ENCODE peak calls at places on chromosomes 2 and 18, in ten cellular contexts. B is lower leg skin, S is fibroblast of mammary gland, W is cardiac fibroblast, X is mucosa of descending colon, N is Panc1, E is K562, G is AG09309, T is foreskin fibroblast, F is HFF-Myc. V is an unnamed sample.

GRCh38 chr2:129061079-129061785 is 742.6 kb upstream of the HS6ST1 start:
- DNase-seq in B (no peak), S (no peak), W (peak), X (no peak), N (no peak), E (no peak), G (no peak), T (no peak), F (no peak), V (no peak)

GRCh38 chr2:209613941-209614340 is 157.7 kb upstream of the UNC80 start:
- DNase-seq in B (no peak), S (no peak), W (no peak), X (no peak), N (no peak), E (no peak), G (no peak), T (no peak), F (no peak), V (no peak)

GRCh38 chr2:46873632-46874068 is 42.0 kb downstream of the MCFD2 start:
- DNase-seq in B (peak), S (peak), W (peak), X (peak), N (peak), E (peak), G (peak), T (peak), F (peak), V (peak)

GRCh38 chr2:101762451-101763171 is 65.1 kb downstream of the MAP4K4 start:
- DNase-seq in B (no peak), S (no peak), W (no peak), X (no peak), N (no peak), E (no peak), G (no peak), T (no peak), F (no peak), V (no peak)

GRCh38 chr2:46119453-46119852 is 177.8 kb upstream of the EPAS1 start:
- DNase-seq in B (no peak), S (peak), W (peak), X (no peak), N (no peak), E (no peak), G (peak), T (peak), F (no peak), V (no peak)

GRCh38 chr18:903703-904102 is 968 bp upstream of the ADCYAP1 start:
- DNase-seq in B (no peak), S (peak), W (peak), X (no peak), N (no peak), E (peak), G (no peak), T (peak), F (peak), V (peak)

GRCh38 chr2:234482807-234483206 is 14.1 kb downstream of the ARL4C start:
- DNase-seq in B (no peak), S (no peak), W (no peak), X (no peak), N (no peak), E (no peak), G (no peak), T (no peak), F (no peak), V (no peak)

GRCh38 chr2:144694456-144694855 is 174.5 kb upstream of the ZEB2 start:
- DNase-seq in B (no peak), S (no peak), W (no peak), X (no peak), N (no peak), E (no peak), G (no peak), T (no peak), F (no peak), V (no peak)

GRCh38 chr2:86044614-86045013 is 61.1 kb downstream of the POLR1A start:
- DNase-seq in B (no peak), S (no peak), W (no peak), X (no peak), N (no peak), E (no peak), G (no peak), T (no peak), F (no peak), V (no peak)

GRCh38 chr2:120675460-120676130 is 60.1 kb upstream of the GLI2 start:
- DNase-seq in B (peak), S (peak), W (peak), X (no peak), N (no peak), E (peak), G (no peak), T (peak), F (no peak), V (no peak)

GRCh38 chr2:134461511-134461910 is 207.6 kb downstream of the MGAT5 start:
- DNase-seq in B (no peak), S (no peak), W (peak), X (no peak), N (no peak), E (no peak), G (no peak), T (peak), F (peak), V (no peak)

GRCh38 chr2:121640380-121641326 is 8.6 kb downstream of the CLASP1 start:
- DNase-seq in B (no peak), S (no peak), W (no peak), X (no peak), N (no peak), E (peak), G (no peak), T (no peak), F (no peak), V (no peak)

GRCh38 chr2:95669441-95669994 is 77.7 kb downstream of the TRIM43 start:
- DNase-seq in B (no peak), S (peak), W (peak), X (no peak), N (no peak), E (no peak), G (no peak), T (peak), F (no peak), V (no peak)

GRCh38 chr2:69149631-69150215 is 136.7 kb downstream of the ANTXR1 start:
- DNase-seq in B (no peak), S (peak), W (peak), X (no peak), N (no peak), E (no peak), G (peak), T (peak), F (no peak), V (no peak)

GRCh38 chr2:104965900-104966299 is 72.0 kb upstream of the MRPS9 start:
- DNase-seq in B (no peak), S (no peak), W (no peak), X (no peak), N (no peak), E (no peak), G (no peak), T (no peak), F (no peak), V (no peak)

GRCh38 chr2:165016772-165017411 is 61.6 kb upstream of the SLC38A11 start:
- DNase-seq in B (no peak), S (peak), W (peak), X (no peak), N (peak), E (no peak), G (peak), T (peak), F (no peak), V (no peak)

GRCh38 chr2:171158036-171158789 is 2.5 kb downstream of the TLK1 start:
- DNase-seq in B (no peak), S (no peak), W (no peak), X (no peak), N (no peak), E (peak), G (no peak), T (no peak), F (no peak), V (no peak)

GRCh38 chr18:400466-400865 is 100.0 kb downstream of the COLEC12 start:
- DNase-seq in B (peak), S (peak), W (peak), X (no peak), N (no peak), E (no peak), G (peak), T (peak), F (no peak), V (no peak)

GRCh38 chr2:191150451-191151314 is at the start of gene STAT4:
- DNase-seq in B (no peak), S (peak), W (peak), X (peak), N (no peak), E (no peak), G (no peak), T (peak), F (no peak), V (peak)

GRCh38 chr2:121472465-121472993 is 58.2 kb upstream of the RNU4ATAC start:
- DNase-seq in B (no peak), S (no peak), W (no peak), X (no peak), N (no peak), E (no peak), G (no peak), T (no peak), F (no peak), V (no peak)

GRCh38 chr18:70390366-70391090 is 101.7 kb downstream of the SOCS6 start:
- DNase-seq in B (no peak), S (peak), W (peak), X (no peak), N (no peak), E (no peak), G (no peak), T (peak), F (no peak), V (no peak)

GRCh38 chr2:134202361-134202760 is 51.5 kb upstream of the MGAT5 start:
- DNase-seq in B (no peak), S (no peak), W (no peak), X (no peak), N (no peak), E (no peak), G (no peak), T (peak), F (no peak), V (no peak)

GRCh38 chr2:47744074-47744473 is 38.9 kb upstream of the MSH6 start:
- DNase-seq in B (no peak), S (no peak), W (no peak), X (no peak), N (no peak), E (no peak), G (no peak), T (no peak), F (no peak), V (no peak)

GRCh38 chr2:234368861-234369261 is 128.0 kb downstream of the ARL4C start:
- DNase-seq in B (peak), S (peak), W (peak), X (peak), N (peak), E (no peak), G (no peak), T (peak), F (no peak), V (no peak)

DNA sequence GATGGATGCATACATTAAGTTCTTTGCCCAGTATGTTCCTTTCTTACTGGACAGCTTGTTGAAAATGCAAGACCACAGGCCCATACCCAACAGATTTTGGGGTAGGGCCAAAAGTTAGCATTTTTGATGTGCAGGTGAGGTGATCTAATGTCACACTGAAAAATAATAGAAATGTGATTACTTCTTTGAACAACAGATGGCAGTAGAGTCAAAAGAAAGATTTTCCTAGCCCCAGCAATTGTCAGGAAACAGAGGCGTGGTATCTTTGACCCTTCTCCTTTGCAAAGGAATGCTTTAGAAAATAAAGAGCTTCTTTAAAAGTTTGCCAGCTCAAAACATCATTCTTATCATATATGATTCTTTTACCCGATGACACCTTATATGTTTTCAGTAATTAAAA is 343.6 kb upstream of the SYT4 start:
- DNase-seq in B (no peak), S (peak), W (peak), X (no peak), N (no peak), E (no peak), G (no peak), T (peak), F (peak), V (no peak)
- TF ChIP-seq CTCF in B (no peak), S (peak), W (peak), X (peak), N (peak), E (peak), G (peak), T (peak), F (peak), V (peak)

DNA sequence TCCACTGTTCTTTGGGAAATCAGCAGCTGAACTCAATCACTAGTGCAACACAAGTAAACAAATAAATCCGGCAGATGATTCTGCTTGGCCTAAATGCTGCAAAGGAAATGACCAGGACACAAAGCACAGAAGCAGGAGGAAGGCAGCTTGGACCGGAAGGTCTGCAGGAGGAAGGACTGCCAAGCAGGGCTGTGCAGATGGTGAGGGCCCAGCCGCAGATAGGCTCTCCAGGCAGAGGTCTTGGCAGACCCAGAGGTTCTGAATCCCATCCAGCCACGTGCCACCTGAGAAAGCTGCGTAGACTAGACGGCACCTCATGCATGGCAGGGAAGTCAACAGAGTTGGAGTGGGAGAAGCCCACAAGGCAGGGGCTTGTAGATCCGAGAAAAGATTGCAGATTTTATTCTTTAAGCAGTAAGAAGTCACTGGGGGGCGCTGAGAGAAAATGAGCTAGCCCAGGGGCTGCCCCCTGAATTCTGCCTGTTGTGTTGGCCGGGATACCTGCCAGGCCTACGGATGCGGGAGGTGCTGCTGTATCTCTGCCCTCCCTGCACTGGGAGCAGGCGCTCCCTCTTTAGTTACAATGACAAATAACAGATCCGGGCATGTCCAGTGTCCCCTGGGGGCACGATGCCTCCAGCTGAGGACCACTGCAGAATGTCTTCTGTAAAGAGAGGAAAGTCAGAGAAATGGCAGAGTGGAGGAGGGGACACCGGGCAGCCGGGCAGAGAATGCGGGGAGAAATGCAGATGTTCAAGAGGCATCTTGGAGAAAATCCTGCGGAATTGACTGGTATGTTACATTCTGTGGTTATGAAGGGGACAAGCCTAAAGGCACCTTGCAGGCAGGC is 153.5 kb downstream of the PXDN start:
- DNase-seq in B (no peak), S (no peak), W (peak), X (no peak), N (no peak), E (no peak), G (no peak), T (no peak), F (no peak), V (peak)
- TF ChIP-seq CTCF in B (no peak), S (no peak), W (no peak), X (no peak), N (peak), E (no peak), G (no peak), T (no peak), F (no peak), V (no peak)

GRCh38 chr18:13374096-13374467 is 155.5 kb downstream of the LDLRAD4 start:
- DNase-seq in B (no peak), S (no peak), W (no peak), X (no peak), N (no peak), E (no peak), G (no peak), T (no peak), F (no peak), V (peak)

GRCh38 chr18:13376298-13376840 is 157.8 kb downstream of the LDLRAD4 start:
- DNase-seq in B (no peak), S (no peak), W (no peak), X (no peak), N (no peak), E (no peak), G (no peak), T (no peak), F (no peak), V (no peak)

GRCh38 chr18:13376841-13377351 is 158.3 kb downstream of the LDLRAD4 start:
- DNase-seq in B (no peak), S (no peak), W (no peak), X (no peak), N (no peak), E (no peak), G (no peak), T (no peak), F (no peak), V (no peak)

GRCh38 chr18:13374468-13375301 is 156.1 kb downstream of the LDLRAD4 start:
- DNase-seq in B (no peak), S (no peak), W (peak), X (no peak), N (no peak), E (no peak), G (no peak), T (no peak), F (no peak), V (no peak)

GRCh38 chr18:13375302-13376255 is 157.0 kb downstream of the LDLRAD4 start:
- DNase-seq in B (peak), S (peak), W (peak), X (peak), N (peak), E (no peak), G (peak), T (peak), F (peak), V (peak)
- TF ChIP-seq CTCF in B (no peak), S (no peak), W (no peak), X (no peak), N (no peak), E (no peak), G (peak), T (no peak), F (no peak), V (no peak)

DNA sequence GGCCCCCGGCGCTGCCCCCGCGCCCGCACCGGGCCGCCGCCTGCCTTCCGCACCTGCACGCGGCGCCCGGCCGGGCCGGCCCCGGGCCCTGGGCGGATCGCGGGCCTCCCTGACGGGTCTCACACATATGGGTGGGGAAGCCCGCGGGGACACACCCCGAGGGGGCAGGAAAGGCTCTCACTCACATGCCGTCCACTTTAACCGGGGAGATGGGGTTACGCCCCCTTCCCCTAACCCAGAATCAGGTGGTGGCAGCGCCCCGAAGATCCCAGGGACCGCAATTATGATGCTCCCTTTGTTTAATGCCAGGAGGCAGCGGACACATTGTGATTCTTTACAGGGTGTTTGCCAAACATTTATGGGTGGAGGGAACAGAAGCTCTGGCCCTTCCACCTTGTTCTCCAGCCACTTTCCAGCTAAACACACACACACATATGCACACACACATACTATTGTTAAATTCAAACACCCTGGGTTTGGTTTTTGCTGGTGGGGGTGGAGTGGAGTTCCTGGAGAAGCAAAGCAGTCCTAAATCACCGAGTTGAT is 433 bp upstream of the ANKRD44 start:
- DNase-seq in B (peak), S (no peak), W (no peak), X (no peak), N (no peak), E (no peak), G (no peak), T (peak), F (no peak), V (no peak)
- TF ChIP-seq CTCF in B (no peak), S (no peak), W (no peak), X (no peak), N (peak), E (no peak), G (no peak), T (no peak), F (no peak), V (no peak)

GRCh38 chr2:178208817-178209216 is 14.5 kb downstream of the OSBPL6 start:
- DNase-seq in B (no peak), S (peak), W (peak), X (no peak), N (no peak), E (no peak), G (no peak), T (peak), F (no peak), V (no peak)
- TF ChIP-seq CTCF in B (no peak), S (peak), W (peak), X (no peak), N (peak), E (peak), G (peak), T (peak), F (peak), V (peak)

GRCh38 chr2:42931147-42931817 is 138.9 kb upstream of the HAAO start:
- DNase-seq in B (no peak), S (peak), W (no peak), X (no peak), N (no peak), E (no peak), G (no peak), T (peak), F (no peak), V (no peak)
- TF ChIP-seq CTCF in B (no peak), S (peak), W (peak), X (no peak), N (no peak), E (peak), G (peak), T (peak), F (peak), V (no peak)

GRCh38 chr2:113892004-113892740 is 2.3 kb downstream of the ACTR3 start:
- DNase-seq in B (no peak), S (no peak), W (no peak), X (no peak), N (no peak), E (no peak), G (no peak), T (no peak), F (no peak), V (no peak)

GRCh38 chr2:113888641-113889470 is 1.0 kb upstream of the ACTR3 start:
- DNase-seq in B (no peak), S (no peak), W (no peak), X (peak), N (no peak), E (no peak), G (no peak), T (no peak), F (no peak), V (peak)

GRCh38 chr2:113889471-113890252 is at the start of gene ACTR3:
- DNase-seq in B (peak), S (peak), W (peak), X (peak), N (peak), E (peak), G (peak), T (peak), F (peak), V (peak)

GRCh38 chr2:113891265-113891959 is 1.5 kb downstream of the ACTR3 start:
- DNase-seq in B (no peak), S (no peak), W (peak), X (no peak), N (no peak), E (no peak), G (no peak), T (no peak), F (no peak), V (no peak)

DNA sequence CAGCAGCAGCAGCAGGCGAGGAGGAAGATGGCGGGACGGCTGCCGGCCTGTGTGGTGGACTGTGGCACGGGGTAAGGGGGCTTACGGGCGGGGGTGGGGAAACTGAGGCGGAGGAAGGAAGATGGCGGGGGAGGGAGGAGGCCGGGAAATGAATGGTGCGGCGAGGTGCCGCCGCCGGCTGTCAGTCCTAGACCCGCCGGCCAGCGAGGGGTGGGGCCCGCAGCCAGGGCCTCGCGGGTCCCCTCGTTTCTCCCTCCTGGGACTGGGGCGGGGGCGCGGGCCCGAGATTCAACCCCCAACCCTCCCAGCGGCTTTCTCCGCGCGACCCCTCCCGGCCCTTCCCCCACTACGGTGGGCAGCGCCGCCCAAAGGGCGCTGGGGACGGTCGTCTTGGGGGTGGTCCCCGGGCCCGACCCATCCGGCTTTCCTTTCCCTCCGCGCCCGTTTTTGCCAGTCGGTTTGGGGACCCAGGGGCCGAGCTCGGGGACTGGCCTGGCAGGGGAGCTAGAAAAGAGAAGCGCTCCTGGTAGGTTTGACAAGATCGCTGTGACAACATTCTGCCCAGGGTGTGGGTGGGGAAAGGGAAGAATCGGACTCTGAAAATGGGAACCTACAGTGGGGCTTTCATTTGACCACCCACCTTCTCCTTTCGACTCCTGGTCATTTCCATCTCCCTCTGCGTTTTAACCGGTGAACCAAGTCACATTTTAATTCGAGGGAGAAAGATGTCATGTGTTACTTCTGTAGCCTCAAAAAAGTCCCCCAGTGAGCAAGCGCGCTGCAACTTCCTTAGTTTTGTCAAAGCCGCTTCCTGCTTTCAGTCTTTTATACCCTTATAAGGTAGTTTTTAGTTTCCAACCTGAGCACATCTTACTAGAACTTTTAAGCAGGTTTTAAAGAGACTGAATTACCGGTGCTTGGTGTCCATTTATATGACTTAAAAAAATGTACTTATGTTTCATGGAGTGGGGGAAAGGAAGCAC is 655 bp downstream of the ACTR3 start:
- DNase-seq in B (peak), S (peak), W (peak), X (peak), N (no peak), E (peak), G (no peak), T (peak), F (no peak), V (peak)
- TF ChIP-seq CTCF in B (no peak), S (no peak), W (no peak), X (no peak), N (no peak), E (peak), G (no peak), T (no peak), F (no peak), V (no peak)